ENCODE peak calls at places on chromosomes 3 and 15, in nine cellular contexts. V, D, H, E, J, X, C, L and Q are unnamed samples.
A peak's percentile ranks its signal among the peaks of the same experiment; 100 is the strongest.

GRCh38 chr3:27253391-27253790 is 115.8 kb downstream of the NEK10 start:
- DNase-seq in H (no peak), C (no peak), L (no peak), E (no peak), X (no peak), D (no peak), J (no peak), V (no peak), Q (no peak)

GRCh38 chr3:177944228-177944661 is 592.0 kb upstream of the KCNMB2 start:
- DNase-seq in E (no peak), J (no peak), L (no peak), C (no peak), V (no peak), H (no peak), X (no peak), D (no peak), Q (no peak)

GRCh38 chr15:28984421-28985375 is 98.9 kb downstream of the APBA2 start:
- DNase-seq in L (no peak), V (peak; percentile 97), J (peak; percentile 54), E (peak; percentile 76), D (no peak), H (no peak), C (no peak), X (peak; percentile 11), Q (no peak)

GRCh38 chr15:76258460-76258859 is 52.8 kb downstream of the ETFA start:
- DNase-seq in L (no peak), X (no peak), V (no peak), H (no peak), C (no peak), J (no peak), D (no peak), E (no peak), Q (no peak)

GRCh38 chr3:8446845-8447244 is 54.8 kb upstream of the LMCD1 start:
- DNase-seq in E (no peak), V (no peak), J (no peak), H (no peak), D (no peak), X (no peak), L (no peak), C (no peak), Q (no peak)

GRCh38 chr3:17349093-17349492 is 393.3 kb downstream of the TBC1D5 start:
- DNase-seq in J (no peak), H (no peak), L (no peak), E (no peak), C (no peak), V (no peak), X (no peak), D (no peak), Q (no peak)

GRCh38 chr3:78908236-78908635 is 859.6 kb downstream of the ROBO1 start:
- DNase-seq in C (no peak), D (no peak), V (no peak), L (no peak), J (no peak), H (no peak), X (no peak), E (no peak), Q (no peak)

GRCh38 chr15:41861736-41862356 is 23.2 kb downstream of the PLA2G4B start:
- DNase-seq in J (no peak), E (no peak), X (no peak), H (no peak), L (no peak), V (no peak), C (no peak), D (no peak), Q (no peak)